ENCODE peak calls at places on chromosome 18, in six cellular contexts. D is MM.1S, H is OCI-LY7, B is HCT116, U is fibroblast of mammary gland, Z is brain microvascular endothelial cell. T is an unnamed sample.

GRCh38 chr18:57446322-57446721 is 11.1 kb downstream of the ONECUT2 start:
- DNase-seq in D (peak), H (peak), B (no peak), U (peak), Z (no peak), T (peak)

GRCh38 chr18:72752220-72752619 is 115.6 kb downstream of the NETO1 start:
- DNase-seq in D (no peak), H (no peak), B (no peak), U (no peak), Z (no peak), T (no peak)

GRCh38 chr18:57533901-57534300 is 52.6 kb downstream of the FECH start:
- DNase-seq in D (no peak), H (no peak), B (no peak), U (no peak), Z (no peak), T (no peak)

GRCh38 chr18:13868501-13869271 is 44.7 kb downstream of the MC5R start:
- DNase-seq in D (no peak), H (no peak), B (no peak), U (no peak), Z (no peak), T (no peak)

GRCh38 chr18:73717570-73717969 is 430.1 kb downstream of the FBXO15 start:
- DNase-seq in D (no peak), H (no peak), B (no peak), U (peak), Z (no peak), T (no peak)

GRCh38 chr18:73270919-73271318 is 403.1 kb upstream of the NETO1 start:
- DNase-seq in D (no peak), H (no peak), B (no peak), U (no peak), Z (no peak), T (no peak)

GRCh38 chr18:61398961-61399632 is 65.9 kb downstream of the CDH20 start:
- DNase-seq in D (no peak), H (no peak), B (no peak), U (peak), Z (peak), T (peak)

GRCh38 chr18:62614499-62614898 is 91.7 kb downstream of the ZCCHC2 start:
- DNase-seq in D (no peak), H (no peak), B (no peak), U (no peak), Z (no peak), T (no peak)

GRCh38 chr18:68840554-68841263 is 42.8 kb downstream of the CCDC102B start:
- DNase-seq in D (no peak), H (no peak), B (peak), U (peak), Z (peak), T (peak)

GRCh38 chr18:26290388-26290787 is 64.1 kb downstream of the TAF4B start:
- DNase-seq in D (no peak), H (no peak), B (no peak), U (no peak), Z (no peak), T (no peak)

GRCh38 chr18:3262234-3263171 is 570 bp downstream of the MYL12B start:
- DNase-seq in D (peak), H (peak), B (no peak), U (no peak), Z (no peak), T (no peak)

GRCh38 chr18:74264303-74265020 is 27.3 kb downstream of the CYB5A start:
- DNase-seq in D (no peak), H (no peak), B (no peak), U (no peak), Z (no peak), T (no peak)

GRCh38 chr18:63757541-63757940 is 17.7 kb upstream of the SERPINB7 start:
- DNase-seq in D (no peak), H (no peak), B (no peak), U (peak), Z (no peak), T (peak)

GRCh38 chr18:74731097-74731496 is 133.4 kb downstream of the ZNF407 start:
- DNase-seq in D (no peak), H (no peak), B (no peak), U (peak), Z (peak), T (peak)

GRCh38 chr18:22466608-22467390 is 49.1 kb upstream of the CTAGE1 start:
- DNase-seq in D (no peak), H (no peak), B (peak), U (peak), Z (peak), T (peak)

GRCh38 chr18:78607221-78607620 is 372.4 kb upstream of the SALL3 start:
- DNase-seq in D (no peak), H (no peak), B (no peak), U (no peak), Z (no peak), T (no peak)

DNA sequence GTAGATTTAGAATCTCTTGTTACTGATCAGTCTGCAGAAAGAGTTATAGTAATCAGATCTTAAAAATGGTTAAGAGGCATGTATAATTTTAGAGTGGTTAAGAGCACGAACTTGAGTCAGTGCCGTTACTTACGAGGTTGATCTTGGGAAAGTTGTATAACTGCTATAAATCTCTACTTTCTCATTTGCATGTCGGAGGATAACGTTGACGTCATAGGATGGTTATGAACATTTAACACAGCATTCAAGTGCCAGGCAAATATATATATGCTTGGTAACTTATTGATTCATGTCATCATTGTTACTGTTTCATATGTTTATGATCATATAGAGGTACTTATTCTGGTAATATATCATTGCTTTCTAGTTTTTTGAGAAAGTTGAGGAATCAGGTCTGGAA is 146.2 kb downstream of the ARHGAP28 start:
- DNase-seq in D (no peak), H (no peak), B (no peak), U (no peak), Z (no peak), T (no peak)
- H3K4me3 ChIP-seq in D (no peak), H (no peak), B (no peak), U (no peak), Z (no peak), T (no peak)

DNA sequence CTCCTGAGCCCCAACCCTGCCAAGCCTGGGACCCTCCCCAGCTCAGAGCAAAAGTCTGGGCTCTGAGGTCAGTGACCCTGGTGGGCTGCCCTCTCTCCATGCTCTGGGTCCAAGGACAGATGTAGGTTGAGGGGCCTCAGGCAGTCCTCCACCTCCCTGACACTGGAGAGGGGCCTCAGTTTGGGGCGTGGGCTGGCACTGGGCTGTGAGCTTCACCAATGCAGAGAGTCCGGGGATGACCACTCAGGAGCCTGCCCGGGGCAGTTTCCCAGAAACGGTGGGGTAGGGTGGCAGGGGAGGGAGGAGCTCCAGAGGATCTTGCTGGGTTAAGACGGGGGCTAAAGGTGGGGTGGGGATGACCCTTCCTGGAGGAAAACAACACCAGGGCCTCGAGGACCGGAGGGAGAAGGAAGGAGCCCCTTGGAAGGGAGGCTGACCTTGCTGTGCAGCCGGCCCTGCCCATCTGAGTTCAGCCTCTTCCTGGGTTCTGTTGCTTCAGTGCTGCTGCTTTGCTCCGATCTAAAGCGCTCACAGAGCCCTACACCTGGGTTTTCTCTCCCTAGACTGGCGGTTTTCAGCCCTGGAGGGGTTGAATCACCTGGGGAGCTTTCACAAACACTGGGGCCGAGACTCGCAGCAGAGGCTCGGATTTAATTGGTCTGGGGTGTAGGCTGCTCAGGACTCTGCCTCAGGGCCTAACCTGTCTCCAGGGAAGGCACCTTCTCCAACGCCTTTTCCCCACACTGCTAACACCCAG is 40.7 kb upstream of the SMAD7 start:
- DNase-seq in D (no peak), H (peak), B (no peak), U (no peak), Z (no peak), T (no peak)
- H3K4me3 ChIP-seq in D (no peak), H (no peak), B (no peak), U (no peak), Z (no peak), T (no peak)

GRCh38 chr18:49168970-49169619 is 218.3 kb upstream of the SMAD7 start:
- DNase-seq in D (peak), H (peak), B (no peak), U (no peak), Z (no peak), T (no peak)
- H3K4me3 ChIP-seq in D (no peak), H (peak), B (no peak), U (no peak), Z (no peak), T (no peak)

GRCh38 chr18:11146238-11146946 is 3.0 kb downstream of the PIEZO2 start:
- DNase-seq in D (no peak), H (no peak), B (no peak), U (no peak), Z (no peak), T (no peak)
- H3K4me3 ChIP-seq in D (no peak), H (no peak), B (no peak), U (no peak), Z (peak), T (peak)

GRCh38 chr18:37392648-37393047 is 172.9 kb downstream of the CELF4 start:
- DNase-seq in D (no peak), H (no peak), B (no peak), U (no peak), Z (no peak), T (no peak)

GRCh38 chr18:37391698-37392548 is 173.7 kb downstream of the CELF4 start:
- DNase-seq in D (peak), H (no peak), B (no peak), U (no peak), Z (no peak), T (no peak)

GRCh38 chr18:37394610-37394965 is 171.0 kb downstream of the CELF4 start:
- DNase-seq in D (no peak), H (no peak), B (no peak), U (no peak), Z (no peak), T (no peak)

GRCh38 chr18:37393945-37394609 is 171.5 kb downstream of the CELF4 start:
- DNase-seq in D (peak), H (no peak), B (no peak), U (peak), Z (peak), T (peak)

GRCh38 chr18:37393221-37393828 is 172.3 kb downstream of the CELF4 start:
- DNase-seq in D (no peak), H (no peak), B (no peak), U (no peak), Z (no peak), T (no peak)
- H3K4me3 ChIP-seq in D (no peak), H (no peak), B (no peak), U (no peak), Z (no peak), T (no peak)

GRCh38 chr18:50548160-50548559 is 11.7 kb upstream of the MAPK4 start:
- DNase-seq in D (no peak), H (no peak), B (no peak), U (no peak), Z (no peak), T (no peak)
- H3K4me3 ChIP-seq in D (no peak), H (no peak), B (no peak), U (no peak), Z (no peak), T (no peak)

GRCh38 chr18:46166261-46166970 is 62.2 kb downstream of the HAUS1 start:
- DNase-seq in D (no peak), H (no peak), B (no peak), U (no peak), Z (no peak), T (no peak)

GRCh38 chr18:46169464-46169941 is 65.3 kb downstream of the HAUS1 start:
- DNase-seq in D (no peak), H (no peak), B (no peak), U (peak), Z (peak), T (peak)

GRCh38 chr18:46164920-46165319 is 60.7 kb downstream of the HAUS1 start:
- DNase-seq in D (no peak), H (no peak), B (no peak), U (no peak), Z (no peak), T (no peak)

GRCh38 chr18:46171331-46171730 is 67.1 kb downstream of the HAUS1 start:
- DNase-seq in D (no peak), H (no peak), B (no peak), U (no peak), Z (no peak), T (no peak)

GRCh38 chr18:46167971-46168370 is 63.8 kb downstream of the HAUS1 start:
- DNase-seq in D (peak), H (peak), B (no peak), U (no peak), Z (no peak), T (no peak)
- H3K4me3 ChIP-seq in D (peak), H (peak), B (no peak), U (no peak), Z (no peak), T (no peak)